ENCODE peak calls at places on chromosomes 16 and 17, in seven cellular contexts. Z is lower leg skin, E is H9, O is bronchial epithelial cell, V is RWPE1, Q is ascending aorta, W is mesothelial cell of epicardium. M is an unnamed sample.

GRCh38 chr17:75288784-75289121 is 480 bp downstream of the SLC25A19 start:
- DNase-seq in Z (no peak), E (peak; percentile 67), O (peak; percentile 20), V (peak; percentile 50), Q (no peak), W (no peak), M (no peak)

GRCh38 chr17:41534899-41535546 is 6.9 kb upstream of the KRT19 start:
- DNase-seq in Z (no peak), E (no peak), O (no peak), V (no peak), Q (no peak), W (no peak), M (no peak)

GRCh38 chr16:54533856-54534490 is 247.4 kb upstream of the IRX3 start:
- DNase-seq in Z (no peak), E (no peak), O (no peak), V (no peak), Q (no peak), W (no peak), M (no peak)

GRCh38 chr16:17499223-17499902 is 28.6 kb upstream of the XYLT1 start:
- DNase-seq in Z (no peak), E (no peak), O (no peak), V (no peak), Q (no peak), W (no peak), M (no peak)

GRCh38 chr16:57590654-57591085 is 37.8 kb upstream of the ADGRG1 start:
- DNase-seq in Z (no peak), E (no peak), O (peak; percentile 92), V (peak; percentile 88), Q (no peak), W (no peak), M (peak; percentile 6)

GRCh38 chr17:78497115-78497540 is 80.1 kb downstream of the DNAH17 start:
- DNase-seq in Z (peak; percentile 59), E (peak; percentile 92), O (peak; percentile 63), V (peak; percentile 83), Q (peak; percentile 19), W (peak; percentile 77), M (peak; percentile 91)

GRCh38 chr16:1379054-1379862 is 27.5 kb downstream of the GNPTG start:
- DNase-seq in Z (peak; percentile 60), E (no peak), O (peak; percentile 66), V (peak; percentile 84), Q (peak; percentile 73), W (peak; percentile 79), M (peak; percentile 92)

GRCh38 chr17:1252203-1252608 is 18.0 kb upstream of the BHLHA9 start:
- DNase-seq in Z (no peak), E (no peak), O (no peak), V (no peak), Q (no peak), W (no peak), M (no peak)

GRCh38 chr16:85157813-85158701 is 45.8 kb upstream of the CIBAR2 start:
- DNase-seq in Z (no peak), E (peak; percentile 92), O (no peak), V (no peak), Q (no peak), W (no peak), M (no peak)

GRCh38 chr16:53745753-53746258 is 41.9 kb downstream of the FTO start:
- DNase-seq in Z (no peak), E (no peak), O (peak; percentile 95), V (peak; percentile 64), Q (no peak), W (no peak), M (no peak)

GRCh38 chr17:39929657-39930407 is 2.3 kb downstream of the LRRC3C start:
- DNase-seq in Z (no peak), E (no peak), O (peak; percentile 78), V (peak; percentile 57), Q (no peak), W (no peak), M (no peak)

GRCh38 chr17:11412653-11413052 is 171.6 kb downstream of the SHISA6 start:
- DNase-seq in Z (no peak), E (no peak), O (no peak), V (no peak), Q (no peak), W (no peak), M (no peak)

GRCh38 chr17:45761957-45762565 is 22.1 kb upstream of the CRHR1 start:
- DNase-seq in Z (no peak), E (no peak), O (no peak), V (no peak), Q (no peak), W (no peak), M (no peak)

GRCh38 chr17:7704601-7705268 is at the start of gene EFNB3:
- DNase-seq in Z (no peak), E (peak; percentile 91), O (no peak), V (no peak), Q (no peak), W (peak; percentile 65), M (no peak)

GRCh38 chr17:42760652-42761581 is at the start of gene RAMP2:
- DNase-seq in Z (no peak), E (no peak), O (no peak), V (no peak), Q (no peak), W (peak; percentile 62), M (peak; percentile 86)

GRCh38 chr17:5282639-5283217 is 644 bp downstream of the RABEP1 start:
- DNase-seq in Z (no peak), E (no peak), O (peak; percentile 17), V (no peak), Q (no peak), W (no peak), M (no peak)

DNA sequence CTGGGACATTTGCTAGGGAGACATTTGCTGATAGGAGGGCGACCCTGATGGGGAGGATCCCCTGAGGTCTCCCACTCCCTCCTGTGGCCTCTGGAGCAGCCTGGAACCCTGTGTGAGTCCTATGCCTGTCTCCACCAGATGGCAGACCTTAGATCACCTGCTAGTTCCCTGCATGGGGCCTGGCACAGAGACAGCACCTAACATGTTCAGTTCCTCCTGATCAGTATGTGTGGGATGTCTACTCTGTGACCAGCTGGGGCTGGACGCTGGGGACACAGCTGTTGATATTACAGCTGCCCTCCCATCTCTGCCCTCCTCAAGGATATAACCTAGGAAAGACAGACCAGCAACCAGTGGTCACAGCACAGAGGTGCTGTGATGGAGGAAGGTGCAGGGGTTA is 1.1 kb upstream of the ADCY7 start:
- DNase-seq in Z (no peak), E (no peak), O (peak; percentile 23), V (no peak), Q (no peak), W (no peak), M (no peak)
- TF ChIP-seq CTCF in Z (no peak), E (peak; percentile 39), O (peak; percentile 49), V (no peak), Q (no peak), W (no peak), M (no peak)

GRCh38 chr17:71963791-71964190 is 157.0 kb upstream of the SOX9 start:
- DNase-seq in Z (no peak), E (no peak), O (no peak), V (no peak), Q (no peak), W (no peak), M (no peak)

GRCh38 chr17:71963341-71963740 is 157.5 kb upstream of the SOX9 start:
- DNase-seq in Z (no peak), E (no peak), O (no peak), V (no peak), Q (no peak), W (no peak), M (no peak)

GRCh38 chr17:71964559-71964958 is 156.3 kb upstream of the SOX9 start:
- DNase-seq in Z (no peak), E (no peak), O (no peak), V (no peak), Q (no peak), W (no peak), M (no peak)

DNA sequence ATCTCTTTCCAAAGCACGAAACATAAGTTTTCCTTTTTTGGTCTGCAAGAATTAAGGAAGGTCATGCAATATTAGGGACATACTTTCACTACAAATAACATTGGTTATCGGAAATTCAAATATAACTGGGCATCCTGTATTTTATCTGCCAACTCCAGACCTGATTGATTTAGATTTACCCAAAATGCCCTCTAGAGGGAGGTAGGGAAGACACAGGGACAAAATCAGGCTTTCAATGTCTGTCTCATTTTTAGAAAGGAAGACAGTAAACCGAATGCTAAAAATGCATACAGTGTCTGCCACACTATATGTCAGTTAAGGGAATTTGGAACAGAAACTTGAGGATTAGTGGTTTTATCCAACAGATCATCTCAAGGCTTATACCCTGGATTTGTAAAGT is 161.7 kb upstream of the SOX9 start:
- DNase-seq in Z (no peak), E (no peak), O (peak; percentile 37), V (peak; percentile 9), Q (no peak), W (no peak), M (no peak)
- TF ChIP-seq CTCF in Z (no peak), E (peak; percentile 68), O (peak; percentile 46), V (peak; percentile 54), Q (no peak), W (no peak), M (peak; percentile 55)

GRCh38 chr17:13031718-13032350 is 14.0 kb upstream of the ELAC2 start:
- DNase-seq in Z (peak; percentile 25), E (peak; percentile 63), O (peak; percentile 37), V (peak; percentile 49), Q (no peak), W (peak; percentile 45), M (no peak)
- TF ChIP-seq CTCF in Z (no peak), E (peak; percentile 81), O (peak; percentile 87), V (peak; percentile 76), Q (peak; percentile 18), W (peak; percentile 98), M (peak; percentile 78)

GRCh38 chr17:76709077-76709950 is 1.5 kb downstream of the MXRA7 start:
- DNase-seq in Z (peak; percentile 82), E (peak; percentile 65), O (peak; percentile 84), V (no peak), Q (peak; percentile 88), W (peak; percentile 64), M (peak; percentile 92)

GRCh38 chr17:76704799-76705198 is 6.0 kb downstream of the MXRA7 start:
- DNase-seq in Z (no peak), E (no peak), O (no peak), V (no peak), Q (no peak), W (no peak), M (no peak)

GRCh38 chr17:76710863-76711611 is at the start of gene MXRA7:
- DNase-seq in Z (no peak), E (peak; percentile 86), O (peak; percentile 37), V (peak; percentile 71), Q (no peak), W (peak; percentile 65), M (peak; percentile 90)

GRCh38 chr17:76706817-76707216 is 3.9 kb downstream of the MXRA7 start:
- DNase-seq in Z (no peak), E (no peak), O (no peak), V (no peak), Q (no peak), W (no peak), M (no peak)

DNA sequence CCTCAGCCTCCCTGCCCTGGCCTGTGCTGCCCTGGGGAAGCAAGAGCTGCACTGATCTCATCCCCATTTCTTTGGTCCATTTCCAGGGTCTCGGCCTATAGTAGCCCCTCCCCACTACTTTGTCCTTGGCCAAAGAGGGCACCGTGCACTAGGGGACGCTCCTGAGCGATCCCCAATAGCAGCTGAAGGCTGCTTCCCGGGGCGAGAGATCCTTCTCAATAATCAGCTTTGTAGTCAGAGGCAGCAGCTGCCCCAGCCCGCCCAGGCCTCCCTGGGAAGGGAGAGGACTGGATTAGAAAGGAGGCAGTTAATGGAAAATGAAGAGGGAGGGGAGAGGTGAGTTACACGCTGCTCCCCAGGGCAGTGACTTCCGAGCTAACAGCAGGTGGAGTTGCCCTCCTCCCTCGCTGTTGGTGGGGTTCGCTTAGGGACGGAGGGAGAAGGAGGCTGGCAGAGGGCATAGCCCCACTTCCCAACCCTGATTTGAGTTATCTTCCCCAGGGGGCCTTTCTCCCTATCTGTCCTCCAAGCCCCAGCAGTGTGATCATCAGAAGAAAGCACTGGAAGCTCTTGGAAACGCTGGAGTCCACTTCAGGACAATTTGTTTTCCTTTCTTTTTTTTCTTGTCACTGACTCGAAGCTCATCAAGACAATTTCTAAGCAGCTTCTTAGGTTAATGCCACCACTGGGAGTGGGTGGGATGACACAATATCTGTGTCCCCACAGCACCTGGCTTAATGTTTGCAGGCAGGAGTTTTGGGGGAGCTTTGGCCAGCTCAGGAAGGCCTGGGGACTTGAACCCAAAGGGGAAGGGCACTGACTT is 2.6 kb downstream of the MXRA7 start:
- DNase-seq in Z (no peak), E (peak; percentile 93), O (no peak), V (no peak), Q (no peak), W (no peak), M (no peak)
- TF ChIP-seq CTCF in Z (no peak), E (peak; percentile 89), O (peak; percentile 38), V (no peak), Q (no peak), W (no peak), M (peak; percentile 36)

M was measured in osteocyte.